ENCODE peak calls at places on chromosomes 13 and 19, in five cellular contexts. D, G, E, W and K are unnamed samples. For H3K4me1, the result is how much of the 10 kb centered on the place peaks cover.

GRCh38 chr13:44906758-44907157 is 82.5 kb downstream of the NUFIP1 start:
- DNase-seq in D (no peak), G (peak), E (no peak), W (no peak), K (no peak)

GRCh38 chr13:39012608-39013007 is 22.0 kb upstream of the STOML3 start:
- DNase-seq in D (no peak), G (no peak), E (no peak), W (no peak), K (no peak)

GRCh38 chr19:43739419-43739818 is 15.3 kb downstream of the SMG9 start:
- DNase-seq in D (no peak), G (no peak), E (no peak), W (no peak), K (no peak)

GRCh38 chr13:56019606-56020005 is 1121.1 kb upstream of the PRR20A start:
- DNase-seq in D (no peak), G (no peak), E (no peak), W (no peak), K (peak)

GRCh38 chr13:29883941-29884518 is 33.6 kb upstream of the UBL3 start:
- DNase-seq in D (no peak), G (peak), E (no peak), W (no peak), K (no peak)

GRCh38 chr13:94967183-94968039 is 255.1 kb upstream of the SOX21 start:
- DNase-seq in D (no peak), G (peak), E (no peak), W (no peak), K (no peak)

GRCh38 chr19:24101459-24102122 is 14.6 kb downstream of the ZNF254 start:
- DNase-seq in D (no peak), G (peak), E (no peak), W (no peak), K (no peak)

GRCh38 chr13:26485288-26485687 is 72.2 kb upstream of the WASF3 start:
- DNase-seq in D (no peak), G (no peak), E (no peak), W (no peak), K (no peak)

GRCh38 chr19:45428385-45429231 is 4.9 kb upstream of the ERCC1 start:
- DNase-seq in D (no peak), G (peak), E (peak), W (peak), K (no peak)

GRCh38 chr19:8663920-8664670 is 33.7 kb downstream of the NFILZ start:
- DNase-seq in D (no peak), G (no peak), E (no peak), W (no peak), K (no peak)

GRCh38 chr19:3670258-3670795 is 29.9 kb downstream of the PIP5K1C start:
- DNase-seq in D (peak), G (peak), E (no peak), W (peak), K (no peak)

GRCh38 chr19:15758379-15758778 is 20.6 kb downstream of the OR10H3 start:
- DNase-seq in D (no peak), G (no peak), E (no peak), W (no peak), K (no peak)

GRCh38 chr19:54338521-54338920 is 441 bp downstream of the LILRA4 start:
- DNase-seq in D (no peak), G (no peak), E (no peak), W (no peak), K (no peak)

GRCh38 chr13:84563611-84564010 is 681.3 kb upstream of the SLITRK1 start:
- DNase-seq in D (no peak), G (no peak), E (no peak), W (no peak), K (no peak)

GRCh38 chr13:46180393-46180792 is 1.6 kb downstream of the LCP1 start:
- DNase-seq in D (no peak), G (no peak), E (no peak), W (no peak), K (no peak)
- H3K4me1 ChIP-seq in D (under half), G (under half), E (under half), W (under half), K (half or more)

GRCh38 chr13:51981355-51981754 is 29.9 kb downstream of the ATP7B start:
- DNase-seq in D (no peak), G (peak), E (no peak), W (no peak), K (no peak)
- H3K4me3 ChIP-seq in D (no peak), G (no peak), E (no peak), W (no peak), K (no peak)

GRCh38 chr13:98332691-98333090 is 155.6 kb upstream of the RNF113B start:
- DNase-seq in D (no peak), G (no peak), E (no peak), W (no peak), K (no peak)
- H3K27ac ChIP-seq in D (no peak), G (no peak), E (no peak), W (no peak), K (no peak)

GRCh38 chr19:5954293-5954692 is 23.6 kb downstream of the RANBP3 start:
- DNase-seq in D (no peak), G (peak), E (no peak), W (no peak), K (no peak)

GRCh38 chr19:5951338-5951861 is 26.5 kb downstream of the RANBP3 start:
- DNase-seq in D (no peak), G (no peak), E (peak), W (no peak), K (peak)

GRCh38 chr19:5953680-5954213 is 24.2 kb downstream of the RANBP3 start:
- DNase-seq in D (no peak), G (peak), E (no peak), W (no peak), K (no peak)

GRCh38 chr19:5952193-5953033 is 25.5 kb downstream of the RANBP3 start:
- DNase-seq in D (no peak), G (no peak), E (peak), W (no peak), K (no peak)

DNA sequence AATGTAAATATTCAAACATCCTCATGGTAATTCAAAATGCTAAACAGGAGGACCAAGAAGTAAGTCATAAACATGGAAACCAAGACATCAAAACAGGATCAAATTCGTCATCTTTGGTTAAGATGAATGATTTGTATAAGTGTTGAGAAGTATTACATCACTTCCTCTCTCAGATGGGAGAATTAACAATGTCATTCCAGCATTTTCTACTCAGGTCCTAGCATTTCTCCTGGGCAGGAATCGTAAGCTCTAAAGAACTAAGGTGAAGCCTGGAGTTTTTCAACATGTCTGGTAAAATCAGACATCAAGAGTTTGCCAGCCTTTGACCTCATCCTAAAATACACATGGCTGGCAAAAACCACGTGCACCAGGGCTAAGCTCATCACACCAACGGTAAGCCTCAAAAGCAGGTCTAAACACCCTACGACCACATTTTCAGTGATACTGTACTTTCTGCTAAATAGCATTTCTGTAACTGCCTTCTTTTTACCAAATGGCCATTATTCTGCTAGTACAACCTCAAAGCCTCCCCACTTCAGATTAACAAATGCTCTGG is 24.8 kb downstream of the RANBP3 start:
- DNase-seq in D (no peak), G (peak), E (no peak), W (no peak), K (no peak)
- H3K4me1 ChIP-seq in D (under half), G (under half), E (half or more), W (half or more), K (half or more)

DNA sequence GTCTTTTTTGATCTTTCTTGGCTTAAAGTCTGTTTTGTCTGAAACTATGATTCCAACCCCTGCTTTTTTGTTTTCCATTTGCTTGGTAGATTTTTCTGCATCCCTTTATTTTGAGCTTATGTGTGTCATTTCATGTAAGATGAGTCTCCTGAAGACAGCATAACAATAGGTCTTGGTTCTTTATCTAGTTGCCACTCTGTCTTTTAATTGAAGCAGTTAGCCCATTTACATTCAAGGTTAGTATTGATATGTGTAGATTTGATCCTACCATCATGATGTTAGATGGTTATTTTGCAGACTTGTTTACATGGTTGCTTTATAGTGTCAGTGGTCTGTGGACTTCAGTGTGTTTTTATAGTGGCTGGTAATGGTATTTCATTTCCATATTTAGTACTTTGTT is 1678.9 kb downstream of the PCDH9 start:
- DNase-seq in D (no peak), G (no peak), E (no peak), W (no peak), K (no peak)
- H3K4me3 ChIP-seq in D (no peak), G (no peak), E (no peak), W (no peak), K (no peak)